ENCODE peak calls at places on chromosomes 6 and 20, in five cellular contexts. L is psoas muscle, C is MM.1S, I is stomach, Y is thoracic aorta. J is an unnamed sample.

GRCh38 chr20:62804632-62805364 is at the start of gene OGFR:
- DNase-seq in I (peak), C (peak), Y (no peak), L (peak), J (peak)

GRCh38 chr20:59006864-59007757 is at the start of gene CTSZ:
- DNase-seq in I (peak), Y (no peak), L (peak), C (peak), J (peak)

GRCh38 chr6:16805190-16805860 is 44.1 kb upstream of the ATXN1 start:
- DNase-seq in L (no peak), I (no peak), Y (no peak), C (no peak), J (no peak)

GRCh38 chr6:35015996-35016395 is 125.1 kb downstream of the TCP11 start:
- DNase-seq in Y (no peak), I (no peak), L (no peak), C (no peak), J (no peak)

GRCh38 chr6:137975058-137975940 is 108.2 kb downstream of the TNFAIP3 start:
- DNase-seq in Y (no peak), C (peak), L (no peak), I (no peak), J (no peak)

GRCh38 chr20:2705931-2706645 is 13.5 kb downstream of the EBF4 start:
- DNase-seq in L (no peak), I (no peak), Y (no peak), C (no peak), J (no peak)

GRCh38 chr20:37915800-37916570 is 13.1 kb downstream of the VSTM2L start:
- DNase-seq in I (peak), Y (no peak), C (no peak), L (no peak), J (peak)

GRCh38 chr6:126625019-126625418 is 285.1 kb downstream of the CENPW start:
- DNase-seq in I (no peak), L (no peak), Y (no peak), C (no peak), J (no peak)

GRCh38 chr20:20860078-20860806 is 147.8 kb upstream of the RALGAPA2 start:
- DNase-seq in Y (peak), L (peak), C (peak), I (peak), J (peak)

GRCh38 chr6:29705389-29706231 is 17.6 kb upstream of the HLA-F start:
- DNase-seq in L (no peak), C (no peak), Y (no peak), I (no peak), J (no peak)

GRCh38 chr6:70527071-70527737 is 39.5 kb upstream of the SDHAF4 start:
- DNase-seq in I (no peak), Y (no peak), L (no peak), C (no peak), J (no peak)

GRCh38 chr6:112231609-112232060 is 22.7 kb downstream of the LAMA4 start:
- DNase-seq in I (no peak), Y (no peak), L (no peak), C (no peak), J (no peak)

GRCh38 chr6:44621846-44622245 is 234.3 kb downstream of the CDC5L start:
- DNase-seq in Y (no peak), I (no peak), L (no peak), C (no peak), J (no peak)

GRCh38 chr6:44626608-44627007 is 239.1 kb downstream of the CDC5L start:
- DNase-seq in L (no peak), Y (no peak), I (no peak), C (no peak), J (no peak)

GRCh38 chr6:44622555-44622954 is 235.0 kb downstream of the CDC5L start:
- DNase-seq in C (no peak), Y (no peak), I (no peak), L (no peak), J (no peak)

GRCh38 chr6:44625996-44626395 is 238.5 kb downstream of the CDC5L start:
- DNase-seq in C (no peak), Y (no peak), I (no peak), L (no peak), J (no peak)

GRCh38 chr6:44624226-44624625 is 236.7 kb downstream of the CDC5L start:
- DNase-seq in C (no peak), I (no peak), Y (no peak), L (no peak), J (no peak)
- H3K4me3 ChIP-seq in C (no peak), I (no peak), Y (no peak), L (no peak), J (no peak)

DNA sequence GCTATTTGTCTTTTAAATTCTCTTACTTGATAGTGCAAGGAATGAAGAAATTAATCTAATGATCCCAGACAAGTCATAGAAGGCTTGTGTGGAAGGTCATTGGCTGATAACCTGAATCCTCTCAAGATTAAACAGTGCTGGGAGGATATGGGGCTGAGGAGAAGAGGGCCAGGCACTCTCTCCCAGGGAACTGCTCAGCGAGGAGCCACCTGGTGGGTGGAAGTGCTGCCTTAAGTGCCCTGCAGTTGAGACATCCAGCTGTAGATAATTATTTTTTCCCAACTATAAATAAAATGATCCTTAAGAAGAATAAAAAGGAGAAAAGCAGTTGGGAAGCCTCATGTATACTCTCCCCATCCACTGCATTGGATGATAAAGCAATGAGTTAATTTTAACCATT is 47.9 kb downstream of the BTBD3 start:
- DNase-seq in C (no peak), Y (no peak), L (no peak), I (no peak), J (no peak)
- TF ChIP-seq CTCF in C (no peak), Y (no peak), L (no peak), I (no peak), J (no peak)

GRCh38 chr6:149084761-149085574 is 232.5 kb upstream of the TAB2 start:
- DNase-seq in I (no peak), C (no peak), L (no peak), Y (no peak), J (no peak)
- H3K4me3 ChIP-seq in I (no peak), C (no peak), L (no peak), Y (no peak), J (no peak)

GRCh38 chr6:108959972-108960582 is 111.9 kb downstream of the ARMC2 start:
- DNase-seq in L (peak), C (no peak), I (no peak), Y (no peak), J (no peak)

GRCh38 chr6:108958900-108959770 is 110.9 kb downstream of the ARMC2 start:
- DNase-seq in L (no peak), I (no peak), C (peak), Y (no peak), J (no peak)

GRCh38 chr6:108955329-108955949 is 107.2 kb downstream of the ARMC2 start:
- DNase-seq in Y (no peak), L (no peak), I (no peak), C (peak), J (no peak)

GRCh38 chr6:108960601-108961000 is 112.4 kb downstream of the ARMC2 start:
- DNase-seq in Y (no peak), L (peak), I (no peak), C (no peak), J (no peak)

DNA sequence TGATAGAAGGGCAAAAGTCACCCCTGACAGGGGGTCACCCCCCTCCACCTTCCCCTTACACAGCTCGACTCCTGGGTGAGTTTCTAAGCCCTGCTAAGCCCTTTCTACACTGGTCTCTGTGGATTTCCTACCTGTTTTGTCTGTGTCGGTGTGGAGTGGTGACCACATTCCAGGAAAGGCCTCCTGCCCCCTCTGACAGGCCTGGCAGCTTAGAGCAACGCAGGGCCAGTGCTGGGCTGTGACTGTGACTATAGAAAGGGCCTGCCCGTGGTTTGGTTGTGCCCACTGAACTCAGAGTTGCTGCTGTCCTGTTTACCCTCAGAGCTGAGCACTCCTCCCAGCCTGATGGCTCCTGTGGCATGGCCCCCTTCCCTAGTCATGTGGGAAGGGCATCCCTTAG is 109.0 kb downstream of the ARMC2 start:
- DNase-seq in Y (no peak), L (no peak), C (no peak), I (no peak), J (no peak)
- TF ChIP-seq CTCF in Y (no peak), L (no peak), C (no peak), I (no peak), J (no peak)

GRCh38 chr20:49910340-49910706 is 5.0 kb downstream of the SPATA2 start:
- DNase-seq in L (no peak), I (no peak), C (no peak), Y (no peak), J (no peak)

GRCh38 chr20:49906615-49907154 is 8.6 kb downstream of the SPATA2 start:
- DNase-seq in C (no peak), Y (no peak), L (no peak), I (no peak), J (no peak)

GRCh38 chr20:49907405-49908257 is 7.7 kb downstream of the SPATA2 start:
- DNase-seq in I (no peak), C (no peak), Y (no peak), L (no peak), J (no peak)

GRCh38 chr20:49908258-49908565 is 7.1 kb downstream of the SPATA2 start:
- DNase-seq in I (no peak), L (no peak), Y (no peak), C (no peak), J (no peak)

GRCh38 chr20:49909499-49910339 is 5.6 kb downstream of the SPATA2 start:
- DNase-seq in Y (no peak), L (peak), C (no peak), I (no peak), J (no peak)
- H3K4me3 ChIP-seq in Y (no peak), L (peak), C (no peak), I (no peak), J (peak)

GRCh38 chr6:52505726-52506501 is 70.9 kb downstream of the TRAM2 start:
- DNase-seq in L (no peak), C (no peak), I (no peak), Y (no peak), J (no peak)

GRCh38 chr6:52503853-52504777 is 72.7 kb downstream of the TRAM2 start:
- DNase-seq in C (no peak), I (peak), L (peak), Y (peak), J (peak)

GRCh38 chr6:52502306-52503029 is 74.4 kb downstream of the TRAM2 start:
- DNase-seq in I (no peak), C (no peak), L (no peak), Y (no peak), J (no peak)

GRCh38 chr6:52504778-52505127 is 72.1 kb downstream of the TRAM2 start:
- DNase-seq in C (no peak), I (no peak), Y (no peak), L (no peak), J (no peak)

DNA sequence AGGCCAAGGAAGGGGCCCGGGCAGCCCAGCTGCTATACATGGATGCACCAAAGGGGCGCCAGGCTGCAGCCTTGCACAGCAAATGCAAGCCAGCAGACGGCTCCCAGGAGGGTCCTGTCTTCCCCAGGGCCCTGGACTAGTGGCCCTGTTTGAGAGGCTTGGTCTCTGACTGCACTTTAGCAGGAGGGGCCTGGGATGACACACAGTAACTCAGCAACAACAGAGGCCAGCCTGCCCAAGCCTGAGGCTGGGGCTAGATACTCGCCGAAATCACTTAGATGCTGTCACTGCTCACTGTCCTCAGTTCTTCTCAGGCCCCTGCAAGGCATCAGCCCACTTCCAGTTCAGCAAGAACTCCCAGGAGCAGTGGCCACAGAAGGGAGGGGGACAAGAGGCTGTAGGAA is 73.5 kb downstream of the TRAM2 start:
- DNase-seq in I (no peak), Y (no peak), L (no peak), C (no peak), J (peak)
- TF ChIP-seq CTCF in I (no peak), Y (no peak), L (no peak), C (no peak), J (peak)

DNA sequence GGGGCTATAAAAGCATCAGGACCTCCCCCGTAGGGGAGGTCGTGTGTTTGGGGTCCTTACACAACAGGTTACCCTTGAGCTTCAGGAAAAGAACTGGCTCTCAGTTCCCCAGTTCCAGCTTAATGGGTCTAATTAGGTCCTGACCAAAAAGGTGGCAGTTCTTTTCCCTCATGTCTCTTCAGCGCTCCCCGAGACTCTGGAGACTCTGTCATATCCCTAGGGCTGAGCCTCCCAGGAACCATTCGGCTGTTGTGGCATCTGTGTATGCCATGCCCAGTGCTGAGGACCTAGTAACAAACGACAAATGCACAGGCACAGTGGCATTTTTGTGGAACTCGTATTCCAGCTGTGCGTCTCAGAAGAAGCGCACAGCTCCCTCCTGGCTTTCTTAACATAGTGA is 14.6 kb downstream of the PRDM1 start:
- DNase-seq in I (no peak), L (no peak), C (peak), Y (no peak), J (no peak)
- H3K4me3 ChIP-seq in I (no peak), L (no peak), C (peak), Y (peak), J (no peak)

J was measured in left ventricle myocardium inferior.